ENCODE peak calls at places on chromosome 14, in seven cellular contexts. Q, C, P, M, V, K and U are unnamed samples.

GRCh38 chr14:95527392-95528002 is 7.4 kb upstream of the GLRX5 start:
- DNase-seq in Q (no peak), V (no peak), P (peak), C (no peak), M (no peak), K (no peak), U (no peak)

GRCh38 chr14:70987042-70987441 is 79.8 kb downstream of the PCNX1 start:
- DNase-seq in P (peak), Q (no peak), K (no peak), M (peak), C (no peak), V (no peak), U (no peak)

GRCh38 chr14:102209224-102209966 is 69.7 kb downstream of the WDR20 start:
- DNase-seq in V (peak), M (peak), Q (no peak), K (no peak), P (peak), C (no peak), U (peak)

GRCh38 chr14:102088012-102088792 is 1.4 kb upstream of the HSP90AA1 start:
- DNase-seq in V (peak), C (peak), M (peak), P (no peak), K (no peak), Q (no peak), U (no peak)

GRCh38 chr14:96277890-96278289 is 21.9 kb downstream of the BDKRB1 start:
- DNase-seq in Q (no peak), K (no peak), V (no peak), C (no peak), P (no peak), M (no peak), U (no peak)

GRCh38 chr14:69519253-69519661 is 34.7 kb downstream of the PLEKHD1 start:
- DNase-seq in P (no peak), V (no peak), K (no peak), M (peak), Q (no peak), C (no peak), U (peak)

GRCh38 chr14:70601162-70601561 is 707 bp upstream of the MED6 start:
- DNase-seq in M (peak), V (no peak), K (no peak), C (no peak), P (peak), Q (no peak), U (no peak)

GRCh38 chr14:76525106-76525825 is 149.3 kb downstream of the ESRRB start:
- DNase-seq in V (no peak), M (no peak), Q (no peak), K (no peak), P (no peak), C (no peak), U (no peak)

GRCh38 chr14:89243765-89244164 is 173.3 kb downstream of the FOXN3 start:
- DNase-seq in P (no peak), V (no peak), K (no peak), Q (no peak), C (no peak), M (no peak), U (no peak)
- H3K27ac ChIP-seq in P (no peak), V (no peak), K (no peak), Q (no peak), C (no peak), M (no peak), U (no peak)

DNA sequence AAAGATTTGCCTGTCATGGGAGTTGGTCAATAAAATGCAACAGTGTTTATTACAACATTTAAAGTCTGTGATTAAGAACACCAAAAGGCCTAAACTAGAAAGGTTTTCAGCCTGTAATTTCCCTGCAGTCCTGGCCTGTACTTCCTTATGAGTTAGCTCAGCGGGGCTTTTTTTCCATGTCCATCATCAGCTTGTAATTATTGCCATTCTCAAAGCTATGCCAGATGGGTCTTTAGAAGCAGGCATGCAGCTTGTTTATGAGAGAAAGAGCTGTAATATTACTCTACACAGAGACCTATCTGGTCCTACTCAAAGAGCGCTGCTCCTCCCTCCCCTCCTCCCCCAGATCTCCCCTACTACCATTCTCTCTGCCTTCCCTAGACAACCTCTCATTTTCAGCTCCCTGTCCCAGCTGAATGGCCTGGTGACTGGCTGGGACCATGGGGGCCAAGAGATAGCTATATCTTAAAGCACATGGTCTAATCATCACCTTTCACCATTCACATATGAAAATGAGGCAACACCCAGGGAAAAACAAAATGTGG is 209.9 kb upstream of the CDKN3 start:
- DNase-seq in Q (no peak), K (no peak), P (no peak), M (no peak), C (no peak), V (no peak), U (no peak)
- H3K27ac ChIP-seq in Q (no peak), K (no peak), P (no peak), M (no peak), C (no peak), V (no peak), U (no peak)

GRCh38 chr14:26938054-26938453 is 340.2 kb upstream of the NOVA1 start:
- DNase-seq in K (no peak), V (no peak), Q (no peak), P (no peak), C (no peak), M (no peak), U (no peak)
- H3K27ac ChIP-seq in K (no peak), V (no peak), Q (no peak), P (no peak), C (no peak), M (no peak), U (no peak)

DNA sequence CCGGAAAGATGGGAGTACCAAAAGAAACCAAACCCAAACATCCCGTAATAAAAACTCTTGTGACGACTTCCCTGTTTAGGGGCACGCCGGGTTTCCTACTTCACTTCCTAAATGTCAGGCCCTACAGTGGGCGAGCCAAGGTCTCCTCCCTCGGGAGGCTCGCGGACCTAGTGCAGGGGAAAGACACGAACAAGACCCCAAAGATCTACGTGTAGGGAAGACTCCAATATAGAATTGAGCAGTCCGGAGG is 612 bp downstream of the ATXN3 start:
- DNase-seq in P (no peak), Q (no peak), V (no peak), K (no peak), C (no peak), M (peak), U (peak)
- H3K27ac ChIP-seq in P (peak), Q (peak), V (peak), K (peak), C (peak), M (peak), U (peak)